ENCODE peak calls at places on chromosomes 13 and 19, in five cellular contexts. One of them, this sample, is unnamed. For H3K36me3, the result is how much of the 10 kb centered on the place peaks cover.

GRCh38 chr13:52053460-52053859 is 29.0 kb downstream of the UTP14C start:
- DNase-seq in ovary: no peak
- DNase-seq in SJSA1: no peak
- DNase-seq in heart left ventricle: no peak
- DNase-seq in heart right ventricle: no peak
- DNase-seq in this sample: no peak

GRCh38 chr13:74203576-74203975 is 69.4 kb upstream of the KLF12 start:
- DNase-seq in ovary: no peak
- DNase-seq in SJSA1: no peak
- DNase-seq in heart right ventricle: no peak
- DNase-seq in heart left ventricle: no peak
- DNase-seq in this sample: no peak

GRCh38 chr13:110874508-110874960 is 40.3 kb downstream of the ANKRD10 start:
- DNase-seq in heart right ventricle: peak
- DNase-seq in ovary: peak
- DNase-seq in SJSA1: peak
- DNase-seq in heart left ventricle: peak
- DNase-seq in this sample: no peak

GRCh38 chr13:71522976-71523517 is 344.0 kb downstream of the DACH1 start:
- DNase-seq in ovary: no peak
- DNase-seq in heart left ventricle: no peak
- DNase-seq in SJSA1: no peak
- DNase-seq in heart right ventricle: no peak
- DNase-seq in this sample: no peak

GRCh38 chr13:79427265-79427664 is 21.2 kb upstream of the RBM26 start:
- DNase-seq in heart left ventricle: no peak
- DNase-seq in SJSA1: no peak
- DNase-seq in ovary: no peak
- DNase-seq in heart right ventricle: no peak
- DNase-seq in this sample: no peak

GRCh38 chr13:20495087-20496023 is 30.3 kb downstream of the CRYL1 start:
- DNase-seq in heart right ventricle: no peak
- DNase-seq in SJSA1: peak
- DNase-seq in ovary: peak
- DNase-seq in heart left ventricle: no peak
- DNase-seq in this sample: peak

GRCh38 chr13:95833713-95834112 is 156.8 kb downstream of the DNAJC3 start:
- DNase-seq in heart right ventricle: no peak
- DNase-seq in ovary: no peak
- DNase-seq in heart left ventricle: no peak
- DNase-seq in SJSA1: no peak
- DNase-seq in this sample: no peak

GRCh38 chr19:19550454-19550842 is 12.4 kb downstream of the CILP2 start:
- DNase-seq in SJSA1: no peak
- DNase-seq in heart left ventricle: no peak
- DNase-seq in ovary: no peak
- DNase-seq in heart right ventricle: no peak
- DNase-seq in this sample: no peak

GRCh38 chr13:96632536-96633320 is 361.5 kb downstream of the OXGR1 start:
- DNase-seq in SJSA1: peak
- DNase-seq in heart left ventricle: no peak
- DNase-seq in ovary: no peak
- DNase-seq in heart right ventricle: no peak
- DNase-seq in this sample: no peak

GRCh38 chr19:40741527-40742390 is 8.5 kb downstream of the ACTMAP start:
- DNase-seq in heart right ventricle: no peak
- DNase-seq in ovary: no peak
- DNase-seq in heart left ventricle: no peak
- DNase-seq in SJSA1: no peak
- DNase-seq in this sample: no peak

GRCh38 chr13:50153888-50154287 is 138.6 kb downstream of the KCNRG start:
- DNase-seq in ovary: no peak
- DNase-seq in SJSA1: no peak
- DNase-seq in heart right ventricle: no peak
- DNase-seq in heart left ventricle: no peak
- DNase-seq in this sample: no peak

GRCh38 chr13:48828962-48829405 is 146.7 kb upstream of the FNDC3A start:
- DNase-seq in SJSA1: no peak
- DNase-seq in heart right ventricle: no peak
- DNase-seq in heart left ventricle: no peak
- DNase-seq in ovary: no peak
- DNase-seq in this sample: no peak

GRCh38 chr19:2589441-2589840 is 113.1 kb downstream of the GNG7 start:
- DNase-seq in ovary: no peak
- DNase-seq in heart right ventricle: no peak
- DNase-seq in SJSA1: no peak
- DNase-seq in heart left ventricle: no peak
- DNase-seq in this sample: no peak

GRCh38 chr13:104782741-104783140 is 1716.5 kb upstream of the SLC10A2 start:
- DNase-seq in heart left ventricle: no peak
- DNase-seq in ovary: no peak
- DNase-seq in heart right ventricle: no peak
- DNase-seq in SJSA1: no peak
- DNase-seq in this sample: no peak
- H3K36me3 ChIP-seq in heart left ventricle: under half
- H3K36me3 ChIP-seq in ovary: under half
- H3K36me3 ChIP-seq in heart right ventricle: under half
- H3K36me3 ChIP-seq in SJSA1: under half
- H3K36me3 ChIP-seq in this sample: under half

GRCh38 chr19:29817316-29817715 is 5.5 kb downstream of the CCNE1 start:
- DNase-seq in heart right ventricle: no peak
- DNase-seq in SJSA1: no peak
- DNase-seq in heart left ventricle: no peak
- DNase-seq in ovary: no peak
- DNase-seq in this sample: no peak

GRCh38 chr19:29812080-29812880 is 489 bp downstream of the CCNE1 start:
- DNase-seq in SJSA1: no peak
- DNase-seq in heart right ventricle: peak
- DNase-seq in heart left ventricle: peak
- DNase-seq in ovary: peak
- DNase-seq in this sample: no peak

GRCh38 chr19:29812881-29813275 is 1.1 kb downstream of the CCNE1 start:
- DNase-seq in SJSA1: no peak
- DNase-seq in heart right ventricle: no peak
- DNase-seq in ovary: no peak
- DNase-seq in heart left ventricle: no peak
- DNase-seq in this sample: no peak

GRCh38 chr19:29813665-29814064 is 1.9 kb downstream of the CCNE1 start:
- DNase-seq in ovary: no peak
- DNase-seq in SJSA1: no peak
- DNase-seq in heart left ventricle: no peak
- DNase-seq in heart right ventricle: no peak
- DNase-seq in this sample: no peak

GRCh38 chr19:29815231-29815630 is 3.4 kb downstream of the CCNE1 start:
- DNase-seq in heart right ventricle: no peak
- DNase-seq in heart left ventricle: no peak
- DNase-seq in ovary: no peak
- DNase-seq in SJSA1: no peak
- DNase-seq in this sample: no peak
- H3K27ac ChIP-seq in heart right ventricle: no peak
- H3K27ac ChIP-seq in heart left ventricle: no peak
- H3K27ac ChIP-seq in ovary: no peak
- H3K27ac ChIP-seq in SJSA1: no peak
- H3K27ac ChIP-seq in this sample: no peak

DNA sequence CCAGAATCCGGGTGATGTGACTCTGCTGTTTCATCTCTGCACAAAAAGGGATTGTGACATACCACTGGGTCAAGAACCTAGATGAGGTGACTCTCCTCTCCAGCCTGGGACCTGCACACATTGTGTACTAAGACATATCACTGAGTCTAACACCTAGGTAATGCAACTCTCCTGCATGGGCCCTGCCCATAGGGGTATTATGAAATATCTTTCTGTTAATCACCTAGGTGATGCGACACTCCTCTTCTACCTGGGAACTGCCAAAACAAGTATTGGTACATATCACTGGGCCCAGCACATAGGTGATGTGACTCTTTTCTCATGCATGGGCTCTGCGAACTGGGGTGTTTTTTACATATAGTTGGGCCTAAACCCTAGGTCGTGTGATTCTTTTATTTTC is 35.5 kb upstream of the ZNF254 start:
- DNase-seq in heart left ventricle: no peak
- DNase-seq in heart right ventricle: no peak
- DNase-seq in SJSA1: no peak
- DNase-seq in ovary: no peak
- DNase-seq in this sample: no peak
- H3K36me3 ChIP-seq in heart left ventricle: half or more
- H3K36me3 ChIP-seq in heart right ventricle: half or more
- H3K36me3 ChIP-seq in SJSA1: half or more
- H3K36me3 ChIP-seq in ovary: under half
- H3K36me3 ChIP-seq in this sample: under half

GRCh38 chr19:1272423-1273262 is 2.7 kb upstream of the FAM174C start:
- DNase-seq in SJSA1: no peak
- DNase-seq in heart left ventricle: no peak
- DNase-seq in ovary: no peak
- DNase-seq in heart right ventricle: no peak
- DNase-seq in this sample: no peak
- H3K27ac ChIP-seq in SJSA1: no peak
- H3K27ac ChIP-seq in heart left ventricle: peak
- H3K27ac ChIP-seq in ovary: no peak
- H3K27ac ChIP-seq in heart right ventricle: no peak
- H3K27ac ChIP-seq in this sample: no peak

GRCh38 chr19:36144624-36145023 is 4.8 kb downstream of the CAPNS1 start:
- DNase-seq in heart right ventricle: no peak
- DNase-seq in SJSA1: no peak
- DNase-seq in ovary: no peak
- DNase-seq in heart left ventricle: no peak
- DNase-seq in this sample: no peak
- H3K36me3 ChIP-seq in heart right ventricle: half or more
- H3K36me3 ChIP-seq in SJSA1: half or more
- H3K36me3 ChIP-seq in ovary: under half
- H3K36me3 ChIP-seq in heart left ventricle: half or more
- H3K36me3 ChIP-seq in this sample: under half